ENCODE peak calls at places on chromosomes 1 and 21, in six cellular contexts. R is uterus, N is bronchial epithelial cell, S is tibial nerve, V is psoas muscle, K is A549. W is an unnamed sample.
A peak's percentile ranks its signal among the peaks of the same experiment; 100 is the strongest.

GRCh38 chr1:201759194-201759814 is 69.7 kb upstream of the IPO9 start:
- DNase-seq in V (no peak), S (no peak), R (no peak), N (no peak), K (no peak), W (no peak)

GRCh38 chr1:77718181-77718580 is 35.7 kb upstream of the ZZZ3 start:
- DNase-seq in V (no peak), K (no peak), N (no peak), R (no peak), S (no peak), W (no peak)

GRCh38 chr1:153544453-153545066 is 1.0 kb downstream of the S100A4 start:
- DNase-seq in S (no peak), N (no peak), V (no peak), K (no peak), R (no peak), W (peak; percentile 4)

GRCh38 chr1:30188999-30189398 is 534.4 kb downstream of the MATN1 start:
- DNase-seq in V (no peak), N (no peak), S (peak; percentile 0), K (no peak), R (no peak), W (no peak)

GRCh38 chr1:90508376-90509167 is 208.5 kb downstream of the BARHL2 start:
- DNase-seq in R (no peak), K (no peak), S (no peak), V (no peak), N (no peak), W (no peak)

GRCh38 chr1:161835963-161836362 is 69.8 kb downstream of the ATF6 start:
- DNase-seq in K (no peak), R (no peak), S (no peak), V (no peak), N (no peak), W (no peak)

GRCh38 chr1:33300673-33301072 is 20.2 kb downstream of the A3GALT2 start:
- DNase-seq in V (peak; percentile 74), S (peak; percentile 75), R (peak; percentile 91), N (no peak), K (no peak), W (no peak)

GRCh38 chr21:37139154-37139553 is 66.1 kb downstream of the TTC3 start:
- DNase-seq in K (no peak), V (no peak), S (no peak), N (peak; percentile 71), R (no peak), W (peak; percentile 62)

GRCh38 chr1:52348704-52349301 is 17.2 kb downstream of the CC2D1B start:
- DNase-seq in K (no peak), R (no peak), S (no peak), N (no peak), V (no peak), W (peak; percentile 63)

GRCh38 chr1:22753396-22754083 is 42.9 kb downstream of the EPHB2 start:
- DNase-seq in N (no peak), R (peak; percentile 36), K (no peak), S (peak; percentile 42), V (peak; percentile 64), W (no peak)

GRCh38 chr1:177701654-177702353 is 268.1 kb downstream of the SEC16B start:
- DNase-seq in V (no peak), K (no peak), R (no peak), S (no peak), N (no peak), W (no peak)

GRCh38 chr21:42558846-42559245 is 45.2 kb downstream of the SLC37A1 start:
- DNase-seq in R (no peak), V (no peak), S (no peak), N (no peak), K (no peak), W (no peak)

GRCh38 chr1:195597929-195598328 is 1010.3 kb downstream of the KCNT2 start:
- DNase-seq in N (no peak), S (no peak), V (no peak), K (no peak), R (no peak), W (no peak)

GRCh38 chr1:36134805-36135339 is 9.8 kb upstream of the COL8A2 start:
- DNase-seq in K (peak; percentile 68), R (peak; percentile 47), S (peak; percentile 80), N (peak; percentile 98), V (no peak), W (peak; percentile 95)

GRCh38 chr1:211320980-211321379 is 5.7 kb upstream of the TRAF5 start:
- DNase-seq in S (no peak), R (no peak), K (no peak), V (no peak), N (peak; percentile 93), W (peak; percentile 84)

GRCh38 chr1:187840557-187840956 is 1011.8 kb downstream of the PLA2G4A start:
- DNase-seq in K (no peak), R (no peak), N (no peak), V (no peak), S (no peak), W (no peak)

GRCh38 chr1:234499119-234500039 is 20.4 kb upstream of the TARBP1 start:
- DNase-seq in V (peak; percentile 95), R (peak; percentile 91), N (peak; percentile 93), K (peak; percentile 86), S (peak; percentile 95), W (peak; percentile 94)

DNA sequence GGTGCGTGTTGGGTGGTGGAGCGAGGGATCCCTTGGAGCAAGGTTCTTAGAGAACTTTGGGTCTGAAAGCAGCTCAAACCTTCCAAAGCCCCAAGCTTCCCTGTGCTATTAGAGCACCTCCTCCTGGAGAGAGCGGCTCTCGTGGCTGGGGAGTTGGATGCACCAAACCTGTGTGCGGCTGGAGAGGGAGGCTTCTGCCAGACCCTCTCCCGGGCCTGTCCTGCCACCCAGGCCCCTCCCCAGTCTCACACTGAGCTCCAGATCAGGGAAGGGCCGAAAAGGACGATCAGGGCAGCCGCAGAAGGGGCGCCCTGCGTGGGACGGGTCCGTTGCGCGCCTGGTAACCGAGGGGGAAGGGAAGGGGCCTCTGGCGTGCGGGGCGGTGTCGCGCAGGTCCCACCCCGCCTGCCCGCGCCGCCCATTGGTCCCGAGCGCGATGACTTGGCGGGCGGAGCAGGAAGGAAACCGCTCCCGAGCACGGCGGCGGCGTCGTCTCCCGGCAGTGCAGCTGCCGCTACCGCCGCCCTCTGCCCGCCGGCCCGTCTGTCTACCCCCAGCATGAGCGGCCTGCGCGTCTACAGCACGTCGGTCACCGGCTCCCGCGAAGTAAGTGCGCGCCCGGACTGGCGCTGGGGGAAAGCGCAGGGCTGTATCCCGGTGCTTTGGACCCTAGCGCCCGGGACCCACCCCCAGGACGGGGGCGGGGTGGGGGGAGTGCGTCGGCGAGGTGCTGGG is at the start of gene SH3BGRL3:
- DNase-seq in S (peak; percentile 80), N (peak; percentile 72), K (peak; percentile 73), V (peak; percentile 92), R (peak; percentile 83), W (peak; percentile 91)
- TF ChIP-seq CTCF in S (peak; percentile 28), N (peak; percentile 70), K (peak; percentile 41), V (peak; percentile 15), R (peak; percentile 26), W (peak; percentile 63)

GRCh38 chr1:210292276-210292851 is 36.3 kb upstream of the HHAT start:
- DNase-seq in K (peak; percentile 59), S (peak; percentile 13), V (peak; percentile 79), R (peak; percentile 52), N (no peak), W (no peak)
- H3K4me3 ChIP-seq in K (peak overlapping the region; percentile 44), S (peak overlapping the region; percentile 56), V (peak overlapping the region; percentile 69), R (peak overlapping the region; percentile 23), N (peak overlapping the region; percentile 39), W (peak overlapping the region; percentile 28)

GRCh38 chr1:96964761-96965160 is 243.2 kb downstream of the PTBP2 start:
- DNase-seq in V (no peak), R (no peak), S (no peak), N (no peak), K (no peak), W (no peak)
- TF ChIP-seq CTCF in V (no peak), R (no peak), S (no peak), N (no peak), K (no peak), W (no peak)

GRCh38 chr1:64030411-64030810 is 173.0 kb upstream of the UBE2U start:
- DNase-seq in V (no peak), S (no peak), R (no peak), N (no peak), K (no peak), W (no peak)

GRCh38 chr1:64033667-64034215 is 169.7 kb upstream of the UBE2U start:
- DNase-seq in V (no peak), N (no peak), S (no peak), R (peak; percentile 50), K (no peak), W (no peak)

GRCh38 chr1:64031191-64031590 is 172.2 kb upstream of the UBE2U start:
- DNase-seq in N (no peak), K (no peak), V (no peak), R (no peak), S (no peak), W (no peak)

DNA sequence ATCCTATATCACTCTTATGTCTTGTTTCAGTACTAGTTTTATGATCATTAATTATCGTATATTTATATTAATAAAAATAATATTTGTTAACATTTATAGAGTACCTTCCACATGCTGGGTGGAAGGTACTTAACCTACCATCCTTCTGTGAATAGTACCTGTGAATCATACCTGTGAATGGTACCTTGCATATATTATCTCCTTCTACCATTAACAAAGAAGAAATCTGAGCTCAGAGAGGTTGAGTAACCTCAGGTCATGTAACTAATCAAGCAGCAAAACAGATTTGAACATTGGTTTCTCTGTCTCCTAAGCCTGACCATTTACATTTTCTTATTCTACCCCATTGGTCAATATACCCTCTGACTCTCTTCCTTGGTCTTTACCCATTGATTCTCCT is 174.4 kb upstream of the UBE2U start:
- DNase-seq in K (no peak), N (peak; percentile 66), S (no peak), R (no peak), V (no peak), W (peak; percentile 48)
- H3K4me3 ChIP-seq in K (no peak overlapping the region), N (no peak overlapping the region), S (no peak overlapping the region), R (no peak overlapping the region), V (no peak overlapping the region), W (no peak overlapping the region)

GRCh38 chr21:39034590-39035536 is 148.4 kb downstream of the PSMG1 start:
- DNase-seq in K (no peak), V (no peak), S (no peak), R (no peak), N (no peak), W (no peak)

GRCh38 chr21:39033878-39034589 is 149.2 kb downstream of the PSMG1 start:
- DNase-seq in R (no peak), V (no peak), S (no peak), N (peak; percentile 74), K (no peak), W (peak; percentile 62)

GRCh38 chr21:39036581-39036980 is 146.7 kb downstream of the PSMG1 start:
- DNase-seq in R (no peak), N (no peak), K (no peak), V (no peak), S (no peak), W (no peak)

GRCh38 chr21:39040494-39041110 is 142.6 kb downstream of the PSMG1 start:
- DNase-seq in N (no peak), K (no peak), S (no peak), V (no peak), R (no peak), W (no peak)

GRCh38 chr21:39037807-39038405 is 145.3 kb downstream of the PSMG1 start:
- DNase-seq in V (no peak), R (no peak), K (no peak), N (peak; percentile 60), S (no peak), W (peak; percentile 42)
- TF ChIP-seq CTCF in V (no peak), R (no peak), K (no peak), N (no peak), S (no peak), W (no peak)

GRCh38 chr1:202800742-202801141 is 7.5 kb downstream of the KDM5B start:
- DNase-seq in V (no peak), K (no peak), N (no peak), S (no peak), R (no peak), W (no peak)
- H3K4me3 ChIP-seq in V (no peak overlapping the region), K (no peak overlapping the region), N (no peak overlapping the region), S (no peak overlapping the region), R (no peak overlapping the region), W (no peak overlapping the region)